ENCODE peak calls at places on chromosomes 6 and 20, in nine cellular contexts. One of them, this sample, is unnamed.

GRCh38 chr20:58870293-58871014 is 17.9 kb downstream of the GNAS start:
- DNase-seq in IMR-90: peak
- DNase-seq in RWPE1: peak
- DNase-seq in brain microvascular endothelial cell: peak
- DNase-seq in stomach: peak
- DNase-seq in WERI-Rb-1: peak
- DNase-seq in GM13976: peak
- DNase-seq in fibroblast of the aortic adventitia: peak
- DNase-seq in upper lobe of right lung: peak
- DNase-seq in this sample: no peak

GRCh38 chr6:85058806-85059205 is 294.4 kb upstream of the TBX18 start:
- DNase-seq in IMR-90: no peak
- DNase-seq in RWPE1: no peak
- DNase-seq in brain microvascular endothelial cell: no peak
- DNase-seq in stomach: no peak
- DNase-seq in WERI-Rb-1: no peak
- DNase-seq in GM13976: no peak
- DNase-seq in fibroblast of the aortic adventitia: no peak
- DNase-seq in upper lobe of right lung: no peak
- DNase-seq in this sample: no peak

GRCh38 chr20:54041336-54041735 is 29.1 kb downstream of the BCAS1 start:
- DNase-seq in IMR-90: no peak
- DNase-seq in RWPE1: no peak
- DNase-seq in brain microvascular endothelial cell: no peak
- DNase-seq in stomach: no peak
- DNase-seq in WERI-Rb-1: no peak
- DNase-seq in GM13976: no peak
- DNase-seq in fibroblast of the aortic adventitia: no peak
- DNase-seq in upper lobe of right lung: no peak
- DNase-seq in this sample: no peak

GRCh38 chr6:148107911-148108310 is 234.7 kb upstream of the SASH1 start:
- DNase-seq in IMR-90: no peak
- DNase-seq in RWPE1: no peak
- DNase-seq in brain microvascular endothelial cell: no peak
- DNase-seq in stomach: no peak
- DNase-seq in WERI-Rb-1: no peak
- DNase-seq in GM13976: no peak
- DNase-seq in fibroblast of the aortic adventitia: no peak
- DNase-seq in upper lobe of right lung: no peak
- DNase-seq in this sample: no peak

GRCh38 chr6:108942556-108943492 is 94.6 kb downstream of the ARMC2 start:
- DNase-seq in IMR-90: no peak
- DNase-seq in RWPE1: no peak
- DNase-seq in brain microvascular endothelial cell: no peak
- DNase-seq in stomach: no peak
- DNase-seq in WERI-Rb-1: no peak
- DNase-seq in GM13976: no peak
- DNase-seq in fibroblast of the aortic adventitia: no peak
- DNase-seq in upper lobe of right lung: no peak
- DNase-seq in this sample: no peak

GRCh38 chr6:55705381-55705780 is 126.4 kb upstream of the HMGCLL1 start:
- DNase-seq in IMR-90: peak
- DNase-seq in RWPE1: no peak
- DNase-seq in brain microvascular endothelial cell: no peak
- DNase-seq in stomach: no peak
- DNase-seq in WERI-Rb-1: no peak
- DNase-seq in GM13976: no peak
- DNase-seq in fibroblast of the aortic adventitia: no peak
- DNase-seq in upper lobe of right lung: no peak
- DNase-seq in this sample: no peak

GRCh38 chr20:3927486-3928291 is 38.5 kb downstream of the PANK2 start:
- DNase-seq in IMR-90: peak
- DNase-seq in RWPE1: no peak
- DNase-seq in brain microvascular endothelial cell: no peak
- DNase-seq in stomach: no peak
- DNase-seq in WERI-Rb-1: peak
- DNase-seq in GM13976: no peak
- DNase-seq in fibroblast of the aortic adventitia: peak
- DNase-seq in upper lobe of right lung: peak
- DNase-seq in this sample: no peak

GRCh38 chr20:19817017-19817416 is 59.0 kb downstream of the RIN2 start:
- DNase-seq in IMR-90: peak
- DNase-seq in RWPE1: peak
- DNase-seq in brain microvascular endothelial cell: peak
- DNase-seq in stomach: no peak
- DNase-seq in WERI-Rb-1: no peak
- DNase-seq in GM13976: no peak
- DNase-seq in fibroblast of the aortic adventitia: peak
- DNase-seq in upper lobe of right lung: no peak
- DNase-seq in this sample: no peak

GRCh38 chr6:151391021-151391470 is 313 bp downstream of the ZBTB2 start:
- DNase-seq in IMR-90: peak
- DNase-seq in RWPE1: peak
- DNase-seq in brain microvascular endothelial cell: peak
- DNase-seq in stomach: peak
- DNase-seq in WERI-Rb-1: peak
- DNase-seq in GM13976: peak
- DNase-seq in fibroblast of the aortic adventitia: peak
- DNase-seq in upper lobe of right lung: peak
- DNase-seq in this sample: no peak

GRCh38 chr6:170080828-170081368 is 210.0 kb downstream of the DLL1 start:
- DNase-seq in IMR-90: no peak
- DNase-seq in RWPE1: no peak
- DNase-seq in brain microvascular endothelial cell: no peak
- DNase-seq in stomach: peak
- DNase-seq in WERI-Rb-1: peak
- DNase-seq in GM13976: no peak
- DNase-seq in fibroblast of the aortic adventitia: no peak
- DNase-seq in upper lobe of right lung: no peak
- DNase-seq in this sample: peak

DNA sequence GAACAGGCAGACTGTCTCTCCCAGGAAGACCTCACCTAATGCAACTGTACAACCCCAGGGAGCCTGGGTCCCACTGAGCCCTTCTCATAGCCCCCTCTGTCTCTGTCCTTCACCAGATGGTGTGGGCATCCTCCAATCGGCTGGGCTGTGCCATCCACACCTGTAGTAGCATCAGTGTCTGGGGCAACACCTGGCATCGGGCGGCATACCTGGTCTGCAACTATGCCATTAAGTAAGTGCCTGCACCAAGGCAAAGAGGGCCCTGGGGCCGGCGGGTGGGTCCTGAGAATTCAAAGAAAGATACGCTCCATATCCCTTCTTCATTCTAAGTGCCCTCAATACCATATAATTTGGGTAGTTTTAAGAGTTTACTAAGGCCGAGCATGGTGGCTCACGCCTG is 8.3 kb downstream of the R3HDML start:
- DNase-seq in IMR-90: no peak
- DNase-seq in RWPE1: no peak
- DNase-seq in brain microvascular endothelial cell: no peak
- DNase-seq in stomach: no peak
- DNase-seq in WERI-Rb-1: no peak
- DNase-seq in GM13976: no peak
- DNase-seq in fibroblast of the aortic adventitia: no peak
- DNase-seq in upper lobe of right lung: no peak
- DNase-seq in this sample: no peak
- TF ChIP-seq CTCF in IMR-90: no peak
- TF ChIP-seq CTCF in RWPE1: no peak
- TF ChIP-seq CTCF in brain microvascular endothelial cell: no peak
- TF ChIP-seq CTCF in stomach: no peak
- TF ChIP-seq CTCF in WERI-Rb-1: no peak
- TF ChIP-seq CTCF in GM13976: no peak
- TF ChIP-seq CTCF in fibroblast of the aortic adventitia: no peak
- TF ChIP-seq CTCF in upper lobe of right lung: no peak
- TF ChIP-seq CTCF in this sample: no peak

DNA sequence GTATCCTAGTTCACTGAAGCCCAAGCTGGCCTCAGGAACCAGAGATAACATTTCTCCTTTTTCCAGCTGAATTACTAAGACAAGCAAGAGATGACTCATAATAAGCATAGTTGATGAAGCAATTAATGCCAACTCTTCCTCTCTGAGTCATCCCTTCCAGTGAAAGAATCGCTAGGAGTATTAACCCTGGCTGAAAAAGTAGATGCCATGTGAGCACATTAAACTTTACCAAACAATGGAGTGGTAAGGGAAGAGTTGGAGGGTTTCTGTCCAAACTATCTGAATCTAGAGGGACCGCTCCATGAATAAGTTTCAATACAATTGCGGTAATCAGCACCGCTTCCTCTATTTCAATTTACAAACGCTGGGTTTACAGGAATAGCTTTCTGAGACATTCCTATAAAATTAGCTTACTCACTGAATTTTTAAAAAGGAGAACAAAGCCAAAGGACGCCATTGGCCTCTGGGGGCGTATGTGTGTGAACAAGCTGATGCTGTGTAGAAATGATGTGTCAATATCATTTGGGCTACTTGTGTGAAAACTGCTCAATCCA is 48.3 kb downstream of the ATXN1 start:
- DNase-seq in IMR-90: peak
- DNase-seq in RWPE1: peak
- DNase-seq in brain microvascular endothelial cell: peak
- DNase-seq in stomach: no peak
- DNase-seq in WERI-Rb-1: no peak
- DNase-seq in GM13976: peak
- DNase-seq in fibroblast of the aortic adventitia: peak
- DNase-seq in upper lobe of right lung: peak
- DNase-seq in this sample: no peak
- TF ChIP-seq CTCF in IMR-90: peak
- TF ChIP-seq CTCF in RWPE1: peak
- TF ChIP-seq CTCF in brain microvascular endothelial cell: peak
- TF ChIP-seq CTCF in stomach: no peak
- TF ChIP-seq CTCF in WERI-Rb-1: no peak
- TF ChIP-seq CTCF in GM13976: peak
- TF ChIP-seq CTCF in fibroblast of the aortic adventitia: peak
- TF ChIP-seq CTCF in upper lobe of right lung: peak
- TF ChIP-seq CTCF in this sample: peak

GRCh38 chr20:35277127-35277526 is 795 bp downstream of the MMP24OS start:
- DNase-seq in IMR-90: no peak
- DNase-seq in RWPE1: no peak
- DNase-seq in brain microvascular endothelial cell: no peak
- DNase-seq in stomach: no peak
- DNase-seq in WERI-Rb-1: no peak
- DNase-seq in GM13976: no peak
- DNase-seq in fibroblast of the aortic adventitia: no peak
- DNase-seq in upper lobe of right lung: no peak
- DNase-seq in this sample: no peak
- TF ChIP-seq CTCF in IMR-90: no peak
- TF ChIP-seq CTCF in RWPE1: no peak
- TF ChIP-seq CTCF in brain microvascular endothelial cell: no peak
- TF ChIP-seq CTCF in stomach: no peak
- TF ChIP-seq CTCF in WERI-Rb-1: no peak
- TF ChIP-seq CTCF in GM13976: no peak
- TF ChIP-seq CTCF in fibroblast of the aortic adventitia: no peak
- TF ChIP-seq CTCF in upper lobe of right lung: no peak
- TF ChIP-seq CTCF in this sample: no peak

GRCh38 chr6:168355716-168356522 is 36.3 kb upstream of the DACT2 start:
- DNase-seq in IMR-90: no peak
- DNase-seq in RWPE1: peak
- DNase-seq in brain microvascular endothelial cell: peak
- DNase-seq in stomach: peak
- DNase-seq in WERI-Rb-1: peak
- DNase-seq in GM13976: no peak
- DNase-seq in fibroblast of the aortic adventitia: peak
- DNase-seq in upper lobe of right lung: peak
- DNase-seq in this sample: no peak
- TF ChIP-seq CTCF in IMR-90: no peak
- TF ChIP-seq CTCF in RWPE1: peak
- TF ChIP-seq CTCF in brain microvascular endothelial cell: peak
- TF ChIP-seq CTCF in stomach: peak
- TF ChIP-seq CTCF in WERI-Rb-1: peak
- TF ChIP-seq CTCF in GM13976: no peak
- TF ChIP-seq CTCF in fibroblast of the aortic adventitia: peak
- TF ChIP-seq CTCF in upper lobe of right lung: peak
- TF ChIP-seq CTCF in this sample: peak

GRCh38 chr6:161035981-161036263 is 44.4 kb downstream of the MAP3K4 start:
- DNase-seq in IMR-90: no peak
- DNase-seq in RWPE1: no peak
- DNase-seq in brain microvascular endothelial cell: no peak
- DNase-seq in stomach: no peak
- DNase-seq in WERI-Rb-1: no peak
- DNase-seq in GM13976: no peak
- DNase-seq in fibroblast of the aortic adventitia: no peak
- DNase-seq in upper lobe of right lung: no peak
- DNase-seq in this sample: no peak

GRCh38 chr6:161035182-161035980 is 43.8 kb downstream of the MAP3K4 start:
- DNase-seq in IMR-90: no peak
- DNase-seq in RWPE1: no peak
- DNase-seq in brain microvascular endothelial cell: no peak
- DNase-seq in stomach: no peak
- DNase-seq in WERI-Rb-1: no peak
- DNase-seq in GM13976: no peak
- DNase-seq in fibroblast of the aortic adventitia: no peak
- DNase-seq in upper lobe of right lung: no peak
- DNase-seq in this sample: no peak

GRCh38 chr6:161037873-161038228 is 46.3 kb downstream of the MAP3K4 start:
- DNase-seq in IMR-90: no peak
- DNase-seq in RWPE1: no peak
- DNase-seq in brain microvascular endothelial cell: no peak
- DNase-seq in stomach: no peak
- DNase-seq in WERI-Rb-1: no peak
- DNase-seq in GM13976: no peak
- DNase-seq in fibroblast of the aortic adventitia: no peak
- DNase-seq in upper lobe of right lung: no peak
- DNase-seq in this sample: no peak

GRCh38 chr6:161041274-161041673 is 49.7 kb downstream of the MAP3K4 start:
- DNase-seq in IMR-90: no peak
- DNase-seq in RWPE1: no peak
- DNase-seq in brain microvascular endothelial cell: no peak
- DNase-seq in stomach: no peak
- DNase-seq in WERI-Rb-1: no peak
- DNase-seq in GM13976: no peak
- DNase-seq in fibroblast of the aortic adventitia: no peak
- DNase-seq in upper lobe of right lung: no peak
- DNase-seq in this sample: no peak

GRCh38 chr6:161038229-161039003 is 46.8 kb downstream of the MAP3K4 start:
- DNase-seq in IMR-90: peak
- DNase-seq in RWPE1: peak
- DNase-seq in brain microvascular endothelial cell: peak
- DNase-seq in stomach: no peak
- DNase-seq in WERI-Rb-1: no peak
- DNase-seq in GM13976: peak
- DNase-seq in fibroblast of the aortic adventitia: peak
- DNase-seq in upper lobe of right lung: no peak
- DNase-seq in this sample: no peak
- TF ChIP-seq CTCF in IMR-90: peak
- TF ChIP-seq CTCF in RWPE1: no peak
- TF ChIP-seq CTCF in brain microvascular endothelial cell: peak
- TF ChIP-seq CTCF in stomach: no peak
- TF ChIP-seq CTCF in WERI-Rb-1: no peak
- TF ChIP-seq CTCF in GM13976: no peak
- TF ChIP-seq CTCF in fibroblast of the aortic adventitia: peak
- TF ChIP-seq CTCF in upper lobe of right lung: no peak
- TF ChIP-seq CTCF in this sample: peak